ENCODE peak calls at places on chromosomes 5 and 9, in seven cellular contexts. M is fibroblast of mammary gland, Y is lower leg skin, L is fibroblast of lung, P is adrenal gland, A is osteoblast, Q is colonic mucosa. I is an unnamed sample.

GRCh38 chr9:121861501-121862180 is 210.2 kb downstream of the DAB2IP start:
- DNase-seq in Q (peak; percentile 36), L (no peak), A (no peak), P (peak; percentile 88), M (peak; percentile 45), Y (no peak), I (peak; percentile 85)

GRCh38 chr5:998276-998974 is 10.2 kb upstream of the NKD2 start:
- DNase-seq in P (no peak), A (peak; percentile 77), L (no peak), Y (no peak), Q (no peak), M (no peak), I (peak; percentile 35)

GRCh38 chr5:104540448-104540847 is 977.9 kb upstream of the NUDT12 start:
- DNase-seq in L (peak; percentile 91), A (no peak), M (peak; percentile 18), P (peak; percentile 75), Q (peak; percentile 32), Y (no peak), I (no peak)

GRCh38 chr5:152142845-152143469 is 218.3 kb upstream of the GLRA1 start:
- DNase-seq in Y (peak; percentile 19), L (peak; percentile 67), M (peak; percentile 57), A (no peak), P (peak; percentile 77), Q (peak; percentile 31), I (peak; percentile 92)

GRCh38 chr9:127758843-127759242 is 19.6 kb downstream of the SH2D3C start:
- DNase-seq in Q (no peak), L (no peak), M (no peak), A (peak; percentile 74), Y (no peak), P (no peak), I (no peak)

GRCh38 chr5:163458778-163459405 is 1.0 kb downstream of the NUDCD2 start:
- DNase-seq in A (no peak), M (no peak), Q (no peak), P (no peak), L (peak; percentile 10), Y (no peak), I (no peak)

GRCh38 chr5:78781611-78782356 is 133.2 kb upstream of the LHFPL2 start:
- DNase-seq in M (no peak), Y (no peak), P (no peak), L (peak; percentile 62), Q (no peak), A (no peak), I (no peak)

GRCh38 chr5:92909545-92909962 is 671.5 kb downstream of the NR2F1-AS1 start:
- DNase-seq in Q (no peak), A (no peak), Y (no peak), P (no peak), M (no peak), L (peak; percentile 31), I (peak; percentile 81)

GRCh38 chr5:40106847-40107246 is 572.9 kb upstream of the PTGER4 start:
- DNase-seq in Y (no peak), P (no peak), A (no peak), M (no peak), Q (peak; percentile 44), L (no peak), I (no peak)

GRCh38 chr9:87682085-87682484 is 43.8 kb upstream of the CTSL start:
- DNase-seq in M (no peak), Y (no peak), L (no peak), Q (no peak), A (no peak), P (no peak), I (peak; percentile 13)

GRCh38 chr5:1563051-1563461 is 39.3 kb upstream of the LPCAT1 start:
- DNase-seq in A (no peak), Q (no peak), Y (no peak), L (no peak), M (no peak), P (no peak), I (no peak)

GRCh38 chr9:131854334-131854733 is 114.5 kb upstream of the RAPGEF1 start:
- DNase-seq in Y (no peak), M (peak; percentile 26), Q (no peak), L (no peak), A (no peak), P (peak; percentile 70), I (no peak)

GRCh38 chr9:110912701-110913291 is 125.5 kb downstream of the LPAR1 start:
- DNase-seq in Y (no peak), M (peak; percentile 92), Q (no peak), L (peak; percentile 82), P (no peak), A (no peak), I (no peak)

GRCh38 chr9:114205171-114206015 is 50.1 kb downstream of the COL27A1 start:
- DNase-seq in M (no peak), P (no peak), L (no peak), Y (no peak), Q (no peak), A (peak; percentile 77), I (no peak)

GRCh38 chr9:119184265-119184936 is 184.8 kb downstream of the BRINP1 start:
- DNase-seq in M (no peak), Y (no peak), L (no peak), A (no peak), P (no peak), Q (no peak), I (no peak)

GRCh38 chr9:93266521-93267001 is 82.6 kb downstream of the WNK2 start:
- DNase-seq in Q (peak; percentile 15), M (no peak), Y (peak; percentile 9), L (no peak), P (no peak), A (peak; percentile 70), I (no peak)

GRCh38 chr5:150339841-150340240 is 17.7 kb upstream of the TCOF1 start:
- DNase-seq in Q (no peak), A (no peak), Y (no peak), L (no peak), M (no peak), P (no peak), I (no peak)

GRCh38 chr5:95822038-95822407 is 503 bp downstream of the GLRX start:
- DNase-seq in P (peak; percentile 80), A (no peak), Q (peak; percentile 74), L (peak; percentile 54), M (peak; percentile 63), Y (no peak), I (peak; percentile 83)

GRCh38 chr5:85533324-85533723 is 1084.4 kb upstream of the COX7C start:
- DNase-seq in P (no peak), L (no peak), Y (no peak), Q (no peak), M (no peak), A (no peak), I (no peak)

GRCh38 chr5:61299254-61299653 is 32.8 kb upstream of the ZSWIM6 start:
- DNase-seq in L (peak; percentile 43), Q (no peak), P (no peak), Y (no peak), M (no peak), A (no peak), I (no peak)

GRCh38 chr5:61301820-61302563 is 30.1 kb upstream of the ZSWIM6 start:
- DNase-seq in M (peak; percentile 99), A (peak; percentile 90), L (peak; percentile 100), Y (peak; percentile 47), Q (peak; percentile 68), P (peak; percentile 91), I (peak; percentile 69)

GRCh38 chr5:61303348-61303747 is 28.7 kb upstream of the ZSWIM6 start:
- DNase-seq in P (no peak), M (no peak), L (peak; percentile 50), Q (no peak), Y (no peak), A (no peak), I (no peak)

GRCh38 chr5:61298580-61298979 is 33.5 kb upstream of the ZSWIM6 start:
- DNase-seq in L (peak; percentile 53), Q (no peak), P (no peak), Y (no peak), A (no peak), M (no peak), I (peak; percentile 44)

GRCh38 chr5:61301345-61301744 is 30.7 kb upstream of the ZSWIM6 start:
- DNase-seq in Q (no peak), P (no peak), M (peak; percentile 76), Y (no peak), L (peak; percentile 98), A (no peak), I (no peak)
- TF ChIP-seq CTCF in Q (no peak), P (no peak), M (peak; percentile 10), Y (no peak), L (peak; percentile 45), A (no peak), I (peak; percentile 19)

DNA sequence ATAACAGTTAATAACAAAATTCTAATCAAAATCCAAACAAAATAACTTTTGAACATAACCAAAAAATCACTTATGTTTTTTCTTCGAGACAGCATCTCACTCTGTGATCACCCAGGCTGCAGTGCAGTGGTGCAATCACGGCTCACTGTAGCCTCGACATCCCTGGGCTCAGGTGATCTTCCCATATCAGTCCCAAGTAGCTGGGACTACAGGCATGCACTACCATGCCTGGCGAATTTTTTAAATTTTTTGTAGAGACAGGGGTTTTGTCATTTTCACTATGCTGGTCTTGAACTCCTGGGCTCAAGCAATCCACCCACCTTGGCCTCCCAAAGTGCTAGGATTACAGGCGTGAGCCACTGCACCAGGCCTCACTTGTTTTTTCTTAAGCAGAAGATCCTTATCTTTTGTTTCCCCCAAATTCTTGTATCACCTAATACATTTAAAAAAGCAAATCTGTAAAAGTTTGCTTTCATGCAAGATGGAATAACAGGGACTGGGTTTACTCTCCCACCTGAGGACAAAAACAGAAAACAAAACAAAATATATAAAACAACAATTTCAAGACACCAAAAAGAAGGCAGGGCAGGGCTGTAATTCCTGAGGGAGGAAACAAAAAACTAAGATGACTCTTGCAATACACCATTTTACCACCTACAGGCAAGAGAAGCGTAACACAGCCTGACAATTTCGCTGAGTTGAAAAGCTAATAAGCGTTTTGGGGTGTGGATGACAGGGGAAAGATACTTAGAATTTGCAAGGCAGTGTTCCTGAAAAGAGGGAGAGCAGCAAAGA is 71.4 kb downstream of the RAPGEF6 start:
- DNase-seq in L (no peak), A (no peak), Y (no peak), P (no peak), Q (no peak), M (no peak), I (peak; percentile 58)
- TF ChIP-seq CTCF in L (no peak), A (no peak), Y (no peak), P (no peak), Q (no peak), M (no peak), I (peak; percentile 56)

GRCh38 chr9:123365287-123365880 is 9.4 kb downstream of the CRB2 start:
- DNase-seq in L (no peak), A (peak; percentile 88), Y (no peak), Q (no peak), M (no peak), P (no peak), I (peak; percentile 83)
- TF ChIP-seq CTCF in L (peak; percentile 38), A (peak; percentile 42), Y (no peak), Q (no peak), M (peak; percentile 34), P (no peak), I (peak; percentile 71)

DNA sequence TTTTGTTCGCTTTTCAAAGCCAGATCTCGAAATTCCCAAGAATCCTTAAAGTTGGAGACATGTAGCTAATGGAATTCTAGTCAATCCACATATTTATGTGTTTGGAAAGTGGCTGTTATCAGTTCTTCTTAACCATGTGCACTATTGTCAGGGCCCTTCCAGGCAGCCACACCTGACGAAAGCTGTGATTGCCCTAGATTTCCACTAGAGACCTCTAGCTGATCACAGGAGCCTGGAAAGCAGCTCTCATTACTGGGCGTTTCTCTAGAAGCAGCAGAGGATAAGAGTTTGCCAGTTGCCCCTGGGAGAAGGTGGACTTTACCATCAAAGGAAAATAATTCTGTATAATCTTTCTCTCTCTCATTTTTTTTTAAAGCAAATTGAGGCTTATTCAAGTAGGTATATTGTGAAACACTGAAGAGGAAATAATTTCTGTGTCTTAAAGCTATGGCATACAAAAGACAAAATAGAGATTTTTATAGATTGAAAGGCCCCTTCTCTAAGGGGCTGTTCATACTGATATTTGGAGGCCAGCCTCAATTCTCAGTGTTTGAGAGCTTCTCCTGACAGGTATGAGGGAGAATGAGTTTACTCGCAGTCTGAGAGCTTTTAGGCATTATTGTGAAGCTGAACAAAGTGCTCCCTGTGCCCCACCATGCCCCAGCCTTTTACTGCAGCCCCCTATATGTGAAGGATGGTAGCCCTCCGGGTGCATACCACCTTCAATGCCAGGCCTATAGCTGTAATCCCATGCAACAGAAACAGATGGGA is 405.4 kb upstream of the ACTBL2 start:
- DNase-seq in A (no peak), Q (peak; percentile 45), M (peak; percentile 54), Y (peak; percentile 34), L (peak; percentile 60), P (peak; percentile 76), I (peak; percentile 72)
- TF ChIP-seq CTCF in A (peak; percentile 75), Q (peak; percentile 52), M (peak; percentile 55), Y (no peak), L (peak; percentile 53), P (peak; percentile 53), I (peak; percentile 77)

I was measured in endodermal cell.